ENCODE peak calls at places on chromosomes 4 and X, in eight cellular contexts. X is left cardiac atrium; K is hepatocyte; M is NCI-H1105; B is GM19239; P is central memory CD4-positive, alpha-beta T cell; J is neural crest cell; S is left lung. V is an unnamed sample.

GRCh38 chr4:98950925-98951324 is 22.0 kb upstream of the EIF4E start:
- DNase-seq in S (no peak), X (no peak), M (no peak), B (no peak), K (no peak), J (no peak), P (no peak), V (no peak)

GRCh38 chr4:109876634-109877265 is 28.8 kb downstream of the LRIT3 start:
- DNase-seq in S (no peak), P (no peak), K (no peak), J (no peak), M (no peak), X (no peak), B (no peak), V (no peak)

GRCh38 chr4:8507624-8508023 is 67.0 kb downstream of the TRMT44 start:
- DNase-seq in M (no peak), K (no peak), S (no peak), X (no peak), J (no peak), P (no peak), B (no peak), V (no peak)

GRCh38 chrX:100410083-100410590 is at the start of gene PCDH19:
- DNase-seq in B (no peak), P (no peak), S (peak; percentile 71), X (peak; percentile 52), M (peak; percentile 54), K (peak; percentile 81), J (peak; percentile 82), V (no peak)

GRCh38 chrX:16946971-16947562 is 609 bp downstream of the REPS2 start:
- DNase-seq in S (peak; percentile 76), K (no peak), X (no peak), P (no peak), M (no peak), B (no peak), J (no peak), V (peak; percentile 9)

GRCh38 chr4:100099746-100100145 is 90.5 kb downstream of the DDIT4L start:
- DNase-seq in P (no peak), X (no peak), J (no peak), S (no peak), K (no peak), B (no peak), M (no peak), V (no peak)

GRCh38 chrX:134181261-134181660 is 55.7 kb upstream of the CCDC160 start:
- DNase-seq in K (no peak), M (no peak), X (no peak), S (no peak), B (no peak), J (no peak), P (no peak), V (no peak)

GRCh38 chrX:46203115-46203514 is 342.1 kb downstream of the ZNF674 start:
- DNase-seq in B (no peak), K (no peak), X (no peak), M (no peak), P (no peak), J (no peak), S (no peak), V (no peak)

GRCh38 chr4:11585506-11585905 is 156.8 kb upstream of the HS3ST1 start:
- DNase-seq in P (no peak), S (no peak), B (no peak), J (no peak), K (peak; percentile 50), M (no peak), X (no peak), V (no peak)

GRCh38 chr4:185304944-185305690 is 90.6 kb downstream of the LRP2BP start:
- DNase-seq in K (peak; percentile 18), J (no peak), X (no peak), P (no peak), M (no peak), B (no peak), S (no peak), V (peak; percentile 53)

GRCh38 chr4:78596111-78596742 is 44.7 kb downstream of the ANXA3 start:
- DNase-seq in J (no peak), K (peak; percentile 16), X (no peak), P (no peak), M (no peak), S (no peak), B (no peak), V (no peak)

GRCh38 chr4:7485096-7485495 is 50.4 kb upstream of the PSAPL1 start:
- DNase-seq in S (peak; percentile 73), B (no peak), J (no peak), K (no peak), M (no peak), P (no peak), X (no peak), V (no peak)